ENCODE peak calls at places on chromosomes 11 and 22, in ten cellular contexts. L is HTR-8/SVneo; B is iris pigment epithelial cell; Z is DMS53; V is activated T-helper 9 cell treated with anti-CD3 and anti-CD28 coated beads, Interleukin-2, amount 50 U/mL, for 16 hours; P is sciatic nerve; K is progenitor cell of endocrine pancreas; N is colonic mucosa; S is suprapubic skin; Y is mucosa of gallbladder. C is an unnamed sample.

GRCh38 chr22:19151329-19152191 is 1.5 kb upstream of the GSC2 start:
- DNase-seq in L (no peak), B (no peak), Z (no peak), V (no peak), P (no peak), K (no peak), N (no peak), S (no peak), Y (no peak), C (no peak)

GRCh38 chr11:110148775-110149744 is 55.9 kb downstream of the ZC3H12C start:
- DNase-seq in L (peak; percentile 45), B (peak; percentile 93), Z (no peak), V (no peak), P (no peak), K (no peak), N (no peak), S (no peak), Y (no peak), C (peak; percentile 73)

GRCh38 chr11:124900464-124900863 is 2.8 kb upstream of the ROBO4 start:
- DNase-seq in L (peak; percentile 63), B (peak; percentile 87), Z (peak; percentile 34), V (no peak), P (no peak), K (no peak), N (no peak), S (no peak), Y (no peak), C (peak; percentile 88)

GRCh38 chr11:34351687-34352469 is 5.9 kb downstream of the ABTB2 start:
- DNase-seq in L (no peak), B (no peak), Z (no peak), V (no peak), P (no peak), K (no peak), N (no peak), S (no peak), Y (no peak), C (no peak)

GRCh38 chr11:69060806-69061712 is 12.3 kb downstream of the TPCN2 start:
- DNase-seq in L (no peak), B (no peak), Z (no peak), V (no peak), P (no peak), K (no peak), N (no peak), S (no peak), Y (no peak), C (no peak)

GRCh38 chr22:37803195-37803635 is 4.5 kb upstream of the GCAT start:
- DNase-seq in L (no peak), B (no peak), Z (peak; percentile 54), V (no peak), P (no peak), K (no peak), N (no peak), S (no peak), Y (no peak), C (no peak)

GRCh38 chr11:2448661-2449547 is 4.1 kb downstream of the KCNQ1 start:
- DNase-seq in L (no peak), B (no peak), Z (no peak), V (no peak), P (no peak), K (no peak), N (no peak), S (no peak), Y (no peak), C (no peak)

GRCh38 chr11:125370561-125371389 is 125.3 kb downstream of the FEZ1 start:
- DNase-seq in L (no peak), B (no peak), Z (no peak), V (no peak), P (no peak), K (no peak), N (no peak), S (no peak), Y (no peak), C (no peak)